ENCODE peak calls at places on chromosome 15, in seven cellular contexts. X, V, G, W, S, O and Q are unnamed samples.

GRCh38 chr15:75112278-75112847 is 89.0 kb downstream of the PPCDC start:
- DNase-seq in X (peak), V (no peak), G (no peak), W (no peak), S (no peak), O (no peak), Q (no peak)

GRCh38 chr15:48647963-48648362 is 2.5 kb upstream of the FBN1 start:
- DNase-seq in X (no peak), V (no peak), G (no peak), W (peak), S (no peak), O (no peak), Q (no peak)

GRCh38 chr15:57637836-57638235 is 46.1 kb downstream of the MYZAP start:
- DNase-seq in X (no peak), V (no peak), G (no peak), W (no peak), S (no peak), O (no peak), Q (no peak)

GRCh38 chr15:76140069-76140454 is 80.3 kb downstream of the TMEM266 start:
- DNase-seq in X (no peak), V (no peak), G (no peak), W (no peak), S (no peak), O (no peak), Q (no peak)

GRCh38 chr15:70466895-70467529 is 296.3 kb downstream of the UACA start:
- DNase-seq in X (peak), V (peak), G (peak), W (peak), S (no peak), O (no peak), Q (no peak)

GRCh38 chr15:80972276-80972675 is 17.3 kb downstream of the MESD start:
- DNase-seq in X (no peak), V (no peak), G (no peak), W (no peak), S (no peak), O (no peak), Q (no peak)

GRCh38 chr15:91302588-91303439 is 202.8 kb downstream of the SV2B start:
- DNase-seq in X (peak), V (peak), G (no peak), W (peak), S (peak), O (no peak), Q (no peak)

GRCh38 chr15:48358229-48358641 is 27.0 kb downstream of the DUT start:
- DNase-seq in X (no peak), V (no peak), G (no peak), W (peak), S (no peak), O (no peak), Q (no peak)

GRCh38 chr15:99253381-99254090 is 2.3 kb downstream of the LRRC28 start:
- DNase-seq in X (no peak), V (no peak), G (no peak), W (peak), S (peak), O (peak), Q (no peak)

GRCh38 chr15:98874359-98874758 is 133.2 kb downstream of the PGPEP1L start:
- DNase-seq in X (no peak), V (no peak), G (no peak), W (no peak), S (no peak), O (no peak), Q (no peak)

GRCh38 chr15:53447053-53447574 is 312.3 kb downstream of the WDR72 start:
- DNase-seq in X (no peak), V (no peak), G (no peak), W (no peak), S (no peak), O (no peak), Q (no peak)

GRCh38 chr15:33150993-33151392 is 43.5 kb downstream of the FMN1 start:
- DNase-seq in X (no peak), V (no peak), G (no peak), W (no peak), S (no peak), O (no peak), Q (no peak)

GRCh38 chr15:90530250-90531051 is 728 bp downstream of the CRTC3 start:
- DNase-seq in X (peak), V (peak), G (peak), W (peak), S (no peak), O (no peak), Q (peak)

GRCh38 chr15:91021516-91022074 is 799 bp downstream of the VPS33B start:
- DNase-seq in X (no peak), V (no peak), G (no peak), W (no peak), S (peak), O (no peak), Q (no peak)

GRCh38 chr15:39459538-39459937 is 121.3 kb upstream of the THBS1 start:
- DNase-seq in X (no peak), V (no peak), G (no peak), W (peak), S (no peak), O (no peak), Q (no peak)

GRCh38 chr15:50028323-50028722 is 90.7 kb downstream of the ATP8B4 start:
- DNase-seq in X (no peak), V (no peak), G (no peak), W (no peak), S (no peak), O (no peak), Q (no peak)